ENCODE peak calls at places on chromosome 7, in six cellular contexts. W, U, X, J, S and H are unnamed samples.

GRCh38 chr7:115217373-115217772 is 295.5 kb downstream of the MDFIC start:
- DNase-seq in W (no peak), U (peak), X (peak), J (no peak), S (no peak), H (no peak)

GRCh38 chr7:157284229-157285014 is 52.4 kb upstream of the DNAJB6 start:
- DNase-seq in W (no peak), U (no peak), X (no peak), J (no peak), S (no peak), H (no peak)

GRCh38 chr7:149239345-149240143 is at the start of gene ZNF212:
- DNase-seq in W (peak), U (peak), X (peak), J (peak), S (peak), H (peak)

GRCh38 chr7:77885155-77885554 is 86.6 kb downstream of the PHTF2 start:
- DNase-seq in W (no peak), U (no peak), X (no peak), J (no peak), S (no peak), H (no peak)

GRCh38 chr7:65892832-65893231 is 20.0 kb downstream of the VKORC1L1 start:
- DNase-seq in W (no peak), U (no peak), X (no peak), J (no peak), S (no peak), H (peak)

GRCh38 chr7:29841926-29842671 is 35.8 kb downstream of the WIPF3 start:
- DNase-seq in W (no peak), U (no peak), X (no peak), J (no peak), S (no peak), H (no peak)

GRCh38 chr7:95132500-95132899 is 191.8 kb downstream of the PON1 start:
- DNase-seq in W (no peak), U (no peak), X (no peak), J (no peak), S (no peak), H (no peak)

GRCh38 chr7:79046061-79046460 is 407.4 kb downstream of the MAGI2 start:
- DNase-seq in W (no peak), U (no peak), X (no peak), J (no peak), S (no peak), H (peak)

GRCh38 chr7:18610331-18610948 is 114.9 kb downstream of the HDAC9 start:
- DNase-seq in W (no peak), U (peak), X (peak), J (no peak), S (peak), H (peak)

GRCh38 chr7:105580022-105580740 is 1.1 kb downstream of the EFCAB10 start:
- DNase-seq in W (no peak), U (no peak), X (no peak), J (no peak), S (no peak), H (peak)

GRCh38 chr7:42673951-42674350 is 237.9 kb downstream of the C7orf25 start:
- DNase-seq in W (no peak), U (no peak), X (no peak), J (no peak), S (no peak), H (no peak)

GRCh38 chr7:110386914-110387313 is 704.0 kb upstream of the LRRN3 start:
- DNase-seq in W (no peak), U (peak), X (peak), J (peak), S (no peak), H (peak)

GRCh38 chr7:106521115-106521514 is 139.8 kb downstream of the CCDC71L start:
- DNase-seq in W (no peak), U (peak), X (no peak), J (no peak), S (no peak), H (no peak)

GRCh38 chr7:141533149-141533949 is 17.9 kb upstream of the AGK start:
- DNase-seq in W (peak), U (peak), X (peak), J (peak), S (peak), H (peak)

GRCh38 chr7:82624337-82624736 is 180.8 kb upstream of the CACNA2D1 start:
- DNase-seq in W (no peak), U (peak), X (peak), J (peak), S (no peak), H (peak)

GRCh38 chr7:2809903-2810628 is 34.0 kb downstream of the GNA12 start:
- DNase-seq in W (no peak), U (peak), X (no peak), J (no peak), S (no peak), H (no peak)

GRCh38 chr7:28055161-28055544 is 125.4 kb downstream of the JAZF1 start:
- DNase-seq in W (no peak), U (no peak), X (no peak), J (no peak), S (no peak), H (peak)

GRCh38 chr7:26216044-26216443 is 14.5 kb downstream of the CBX3 start:
- DNase-seq in W (no peak), U (no peak), X (no peak), J (no peak), S (no peak), H (no peak)

GRCh38 chr7:34309116-34309515 is 348.9 kb upstream of the NPSR1 start:
- DNase-seq in W (no peak), U (no peak), X (no peak), J (no peak), S (no peak), H (no peak)

GRCh38 chr7:155521007-155521742 is 25.2 kb downstream of the CNPY1 start:
- DNase-seq in W (no peak), U (no peak), X (no peak), J (no peak), S (no peak), H (no peak)

GRCh38 chr7:25167262-25167843 is 42.3 kb upstream of the CYCS start:
- DNase-seq in W (no peak), U (peak), X (no peak), J (no peak), S (no peak), H (no peak)

GRCh38 chr7:151017953-151018420 is 6.3 kb downstream of the ATG9B start:
- DNase-seq in W (peak), U (no peak), X (peak), J (no peak), S (peak), H (peak)

GRCh38 chr7:29194206-29194593 is 375 bp upstream of the CHN2 start:
- DNase-seq in W (no peak), U (no peak), X (no peak), J (no peak), S (no peak), H (no peak)

GRCh38 chr7:80231719-80232118 is 97.1 kb downstream of the GNAI1 start:
- DNase-seq in W (no peak), U (peak), X (peak), J (no peak), S (no peak), H (peak)

GRCh38 chr7:67019562-67020390 is 23.1 kb downstream of the TYW1 start:
- DNase-seq in W (no peak), U (peak), X (no peak), J (no peak), S (no peak), H (peak)

GRCh38 chr7:133253522-133253882 is 624 bp downstream of the EXOC4 start:
- DNase-seq in W (no peak), U (no peak), X (no peak), J (no peak), S (peak), H (peak)

GRCh38 chr7:122970740-122971725 is 24.5 kb downstream of the TAS2R16 start:
- DNase-seq in W (no peak), U (no peak), X (no peak), J (no peak), S (no peak), H (peak)

GRCh38 chr7:21327422-21328191 is 100.3 kb upstream of the SP4 start:
- DNase-seq in W (no peak), U (no peak), X (no peak), J (no peak), S (no peak), H (no peak)

GRCh38 chr7:39950473-39951155 is 558 bp downstream of the CDK13 start:
- DNase-seq in W (peak), U (peak), X (peak), J (no peak), S (peak), H (peak)

GRCh38 chr7:71131256-71131752 is 640 bp upstream of the GALNT17 start:
- DNase-seq in W (no peak), U (no peak), X (peak), J (no peak), S (no peak), H (no peak)

GRCh38 chr7:147245274-147245673 is 1128.7 kb downstream of the CNTNAP2 start:
- DNase-seq in W (no peak), U (peak), X (peak), J (peak), S (peak), H (peak)

GRCh38 chr7:140082770-140083169 is 20.0 kb upstream of the PARP12 start:
- DNase-seq in W (no peak), U (no peak), X (no peak), J (no peak), S (no peak), H (no peak)

GRCh38 chr7:157570531-157571200 is 233.9 kb downstream of the DNAJB6 start:
- DNase-seq in W (no peak), U (no peak), X (peak), J (no peak), S (no peak), H (no peak)

GRCh38 chr7:30164567-30164966 is 29.8 kb downstream of the MTURN start:
- DNase-seq in W (no peak), U (peak), X (peak), J (no peak), S (peak), H (peak)

GRCh38 chr7:128791121-128791967 is 424 bp upstream of the CCDC136 start:
- DNase-seq in W (peak), U (peak), X (peak), J (no peak), S (peak), H (peak)

GRCh38 chr7:24361001-24361400 is 77.0 kb downstream of the NPY start:
- DNase-seq in W (no peak), U (no peak), X (no peak), J (no peak), S (no peak), H (no peak)

GRCh38 chr7:101299511-101300464 is 21.8 kb downstream of the IFT22 start:
- DNase-seq in W (no peak), U (no peak), X (no peak), J (no peak), S (no peak), H (no peak)
- H3K4me3 ChIP-seq in W (no peak), U (peak), X (no peak), J (no peak), S (no peak), H (no peak)

GRCh38 chr7:142939226-142939910 is at the start of gene LLCFC1:
- DNase-seq in W (no peak), U (peak), X (no peak), J (no peak), S (peak), H (no peak)
- TF ChIP-seq CTCF in W (no peak), U (peak), X (no peak), J (no peak), S (peak), H (no peak)

GRCh38 chr7:130390486-130390885 is 10.2 kb downstream of the CPA1 start:
- DNase-seq in W (no peak), U (no peak), X (no peak), J (no peak), S (no peak), H (peak)

GRCh38 chr7:130387628-130388403 is 7.5 kb downstream of the CPA1 start:
- DNase-seq in W (no peak), U (no peak), X (peak), J (no peak), S (no peak), H (peak)

GRCh38 chr7:130387306-130387627 is 7.0 kb downstream of the CPA1 start:
- DNase-seq in W (no peak), U (no peak), X (no peak), J (no peak), S (no peak), H (no peak)

GRCh38 chr7:130386876-130387275 is 6.6 kb downstream of the CPA1 start:
- DNase-seq in W (no peak), U (no peak), X (no peak), J (no peak), S (no peak), H (no peak)

GRCh38 chr7:130388671-130389070 is 8.4 kb downstream of the CPA1 start:
- DNase-seq in W (no peak), U (no peak), X (no peak), J (no peak), S (no peak), H (no peak)
- H3K4me3 ChIP-seq in W (no peak), U (no peak), X (no peak), J (no peak), S (no peak), H (no peak)

DNA sequence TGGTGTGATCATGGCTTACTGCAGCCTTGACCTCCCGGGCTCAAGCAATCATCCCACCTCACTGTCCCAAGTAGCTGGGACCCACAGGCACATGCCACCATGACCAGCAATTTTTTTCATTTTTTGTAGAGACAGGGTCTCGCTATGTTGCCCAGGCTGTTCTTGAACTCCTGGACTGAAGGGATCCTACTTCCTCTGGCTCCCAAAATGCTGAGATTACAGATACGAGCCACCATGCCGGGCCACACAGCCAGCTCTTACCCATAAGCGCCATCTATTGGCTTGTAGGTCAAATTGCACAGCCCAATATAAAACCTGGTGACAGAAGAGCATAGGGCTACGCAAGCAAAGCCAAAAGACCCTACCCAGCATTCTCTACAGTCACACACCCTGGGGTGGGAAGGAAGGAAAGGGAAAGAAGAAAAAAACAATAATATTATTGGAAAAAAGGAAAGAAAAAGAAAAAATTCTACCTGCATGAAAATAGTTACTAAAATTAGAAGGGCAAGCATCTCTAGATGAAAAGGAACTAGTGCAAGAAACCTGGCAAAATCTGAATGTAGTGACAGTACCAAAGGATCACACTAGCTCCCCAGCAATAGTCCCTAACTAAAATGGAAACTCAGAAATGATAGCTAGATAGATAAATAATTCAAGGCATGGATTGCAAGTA is 29.4 kb upstream of the AMPH start:
- DNase-seq in W (no peak), U (peak), X (peak), J (no peak), S (peak), H (peak)
- TF ChIP-seq CTCF in W (peak), U (peak), X (peak), J (peak), S (peak), H (peak)

DNA sequence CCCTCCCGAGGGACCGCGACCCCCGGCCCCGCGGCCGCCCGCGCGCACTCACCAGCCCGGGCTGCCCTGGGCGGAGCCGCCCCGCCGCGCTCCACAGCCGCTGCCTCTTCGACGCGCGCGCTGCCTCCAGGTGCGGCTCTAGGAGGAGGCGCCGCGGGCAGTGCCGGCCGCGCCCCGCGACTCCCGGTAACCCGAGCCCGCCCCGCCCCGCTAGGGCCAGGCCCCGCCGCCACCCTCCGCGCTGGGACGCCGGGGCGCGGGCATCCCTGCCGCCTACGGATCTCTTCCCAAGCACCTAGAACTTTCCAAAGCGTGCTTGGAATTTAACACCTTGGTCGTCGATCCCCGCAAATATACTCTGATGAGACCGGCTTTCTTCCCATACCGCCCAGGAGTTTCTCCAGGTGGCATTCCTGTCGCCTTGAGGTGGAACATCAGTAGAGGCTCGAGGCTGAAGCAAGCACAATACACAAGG is at the start of gene SLC26A5:
- DNase-seq in W (no peak), U (peak), X (no peak), J (no peak), S (no peak), H (no peak)
- H3K4me3 ChIP-seq in W (peak), U (peak), X (peak), J (peak), S (no peak), H (peak)

DNA sequence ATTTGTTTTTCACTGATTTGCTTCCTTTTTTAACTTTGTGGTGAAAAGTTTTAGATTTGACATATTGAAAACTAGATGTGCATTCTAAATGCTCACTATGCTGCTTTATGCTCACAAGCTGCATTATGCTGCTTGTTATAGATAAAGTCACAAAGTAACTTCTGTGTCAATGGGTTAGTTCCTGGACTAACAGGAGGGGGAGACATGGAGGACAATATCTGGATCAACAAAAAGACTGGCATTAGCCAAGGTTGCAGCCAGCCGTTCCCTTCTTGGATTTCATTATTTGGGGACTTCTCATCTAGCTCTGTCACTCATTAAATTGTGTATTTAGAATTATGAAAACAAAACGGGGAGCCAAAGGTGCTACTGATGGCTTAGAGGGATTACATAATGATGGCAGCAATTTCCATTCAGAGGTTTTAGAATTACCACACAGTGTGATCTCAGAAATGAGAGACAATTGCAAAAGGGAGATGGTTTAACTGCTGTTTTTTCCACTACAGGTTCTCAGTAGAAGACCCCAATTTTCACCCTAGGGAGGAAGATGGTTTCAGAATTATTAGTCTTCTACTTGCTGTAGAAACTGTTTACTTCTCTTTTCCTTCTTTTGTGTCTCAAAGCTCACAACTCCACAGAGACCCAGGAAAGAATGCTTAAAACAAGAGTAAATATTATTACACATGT is 226.6 kb downstream of the INHBA start:
- DNase-seq in W (no peak), U (no peak), X (no peak), J (no peak), S (no peak), H (no peak)
- TF ChIP-seq CTCF in W (no peak), U (no peak), X (no peak), J (peak), S (no peak), H (no peak)